ENCODE peak calls at places on chromosome 13, in six cellular contexts. P is sigmoid colon, R is prostate gland, H is cardiac fibroblast, U is astrocyte of the cerebellum, A is mucosa of descending colon. V is an unnamed sample.

GRCh38 chr13:22929391-22930126 is 251.2 kb upstream of the SGCG start:
- DNase-seq in P (no peak), R (no peak), H (no peak), U (no peak), A (no peak), V (no peak)

GRCh38 chr13:106318941-106319411 is 216.5 kb downstream of the EFNB2 start:
- DNase-seq in P (no peak), R (no peak), H (peak), U (peak), A (no peak), V (no peak)

GRCh38 chr13:22454586-22454985 is 726.2 kb upstream of the SGCG start:
- DNase-seq in P (no peak), R (no peak), H (no peak), U (no peak), A (no peak), V (no peak)

GRCh38 chr13:50805805-50806204 is 37.7 kb downstream of the DLEU7 start:
- DNase-seq in P (no peak), R (no peak), H (peak), U (no peak), A (no peak), V (no peak)

GRCh38 chr13:41588899-41589298 is 131.5 kb downstream of the RGCC start:
- DNase-seq in P (no peak), R (no peak), H (peak), U (peak), A (no peak), V (no peak)

GRCh38 chr13:45831851-45832250 is 19.7 kb downstream of the SIAH3 start:
- DNase-seq in P (no peak), R (no peak), H (no peak), U (no peak), A (no peak), V (no peak)

GRCh38 chr13:92197669-92198068 is 799.2 kb downstream of the GPC5 start:
- DNase-seq in P (no peak), R (no peak), H (no peak), U (no peak), A (no peak), V (no peak)

GRCh38 chr13:56700324-56700723 is 440.4 kb upstream of the PRR20A start:
- DNase-seq in P (no peak), R (no peak), H (no peak), U (no peak), A (no peak), V (no peak)

GRCh38 chr13:103812966-103813365 is 746.7 kb upstream of the SLC10A2 start:
- DNase-seq in P (no peak), R (no peak), H (peak), U (peak), A (no peak), V (no peak)

GRCh38 chr13:87084192-87084591 is 587.0 kb upstream of the SLITRK5 start:
- DNase-seq in P (no peak), R (no peak), H (no peak), U (no peak), A (peak), V (no peak)

GRCh38 chr13:73109288-73109899 is 50.6 kb downstream of the KLF5 start:
- DNase-seq in P (no peak), R (no peak), H (no peak), U (no peak), A (no peak), V (no peak)

GRCh38 chr13:102569488-102569887 is 27.3 kb upstream of the TPP2 start:
- DNase-seq in P (no peak), R (no peak), H (peak), U (no peak), A (no peak), V (no peak)

GRCh38 chr13:28918030-28918429 is 97.9 kb downstream of the MTUS2 start:
- DNase-seq in P (no peak), R (no peak), H (no peak), U (no peak), A (no peak), V (no peak)

GRCh38 chr13:39144941-39145533 is 106.8 kb downstream of the NHLRC3 start:
- DNase-seq in P (peak), R (peak), H (peak), U (peak), A (peak), V (peak)

GRCh38 chr13:33723772-33724435 is 94.0 kb upstream of the RFC3 start:
- DNase-seq in P (peak), R (peak), H (peak), U (peak), A (peak), V (peak)

GRCh38 chr13:33725340-33725739 is 92.6 kb upstream of the RFC3 start:
- DNase-seq in P (no peak), R (no peak), H (no peak), U (no peak), A (no peak), V (no peak)

GRCh38 chr13:33727356-33728083 is 90.4 kb upstream of the RFC3 start:
- DNase-seq in P (no peak), R (no peak), H (no peak), U (no peak), A (no peak), V (peak)

GRCh38 chr13:33730147-33730546 is 87.8 kb upstream of the RFC3 start:
- DNase-seq in P (no peak), R (no peak), H (no peak), U (no peak), A (no peak), V (no peak)

DNA sequence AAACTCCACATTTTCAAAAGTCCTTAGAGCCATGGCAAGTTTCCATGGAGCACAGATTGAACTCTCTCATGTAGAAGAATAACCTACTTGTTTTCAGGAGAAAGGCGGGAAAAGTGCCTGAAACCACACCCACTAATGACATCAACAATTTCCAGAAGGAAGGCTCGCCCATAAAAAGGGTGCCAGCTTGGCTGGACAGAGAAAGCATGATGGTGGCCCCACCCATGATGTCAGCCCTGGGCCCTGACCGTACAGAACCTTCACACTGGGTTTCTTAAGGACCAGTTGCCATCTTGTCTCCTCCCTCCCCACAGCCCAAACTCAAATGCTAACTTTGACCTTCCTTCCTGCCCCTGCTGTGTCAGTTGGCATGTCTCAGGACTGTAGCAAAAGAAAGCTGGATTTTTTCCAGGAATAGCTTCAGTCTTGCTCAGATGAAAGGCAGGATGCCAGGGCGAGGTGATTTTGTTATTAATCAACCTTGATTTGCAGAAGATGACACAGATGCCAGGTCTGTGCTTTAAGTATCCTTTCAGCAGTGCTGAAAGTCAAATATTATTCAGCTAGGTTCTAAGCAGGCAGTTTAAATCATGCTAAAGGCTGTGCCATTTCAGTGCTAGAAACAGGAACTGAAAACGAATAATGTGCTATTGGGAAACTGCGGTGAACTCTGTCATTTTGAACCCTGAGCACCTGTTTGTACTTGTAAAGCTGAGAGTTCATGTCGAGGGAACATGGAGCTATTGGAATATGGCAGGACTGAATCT is 89.5 kb upstream of the RFC3 start:
- DNase-seq in P (peak), R (no peak), H (peak), U (no peak), A (no peak), V (peak)
- H3K4me3 ChIP-seq in P (no peak), R (no peak), H (no peak), U (no peak), A (no peak), V (no peak)

GRCh38 chr13:29993716-29994488 is 143.5 kb upstream of the UBL3 start:
- DNase-seq in P (no peak), R (no peak), H (peak), U (no peak), A (no peak), V (no peak)

GRCh38 chr13:29996316-29996715 is 145.9 kb upstream of the UBL3 start:
- DNase-seq in P (no peak), R (no peak), H (no peak), U (no peak), A (no peak), V (no peak)

GRCh38 chr13:29991343-29991742 is 140.9 kb upstream of the UBL3 start:
- DNase-seq in P (no peak), R (no peak), H (peak), U (peak), A (no peak), V (no peak)

GRCh38 chr13:29994911-29995601 is 144.6 kb upstream of the UBL3 start:
- DNase-seq in P (no peak), R (no peak), H (peak), U (no peak), A (no peak), V (no peak)

GRCh38 chr13:29993196-29993595 is 142.8 kb upstream of the UBL3 start:
- DNase-seq in P (no peak), R (no peak), H (no peak), U (no peak), A (no peak), V (no peak)
- TF ChIP-seq CTCF in P (no peak), R (no peak), H (no peak), U (peak), A (no peak), V (no peak)

DNA sequence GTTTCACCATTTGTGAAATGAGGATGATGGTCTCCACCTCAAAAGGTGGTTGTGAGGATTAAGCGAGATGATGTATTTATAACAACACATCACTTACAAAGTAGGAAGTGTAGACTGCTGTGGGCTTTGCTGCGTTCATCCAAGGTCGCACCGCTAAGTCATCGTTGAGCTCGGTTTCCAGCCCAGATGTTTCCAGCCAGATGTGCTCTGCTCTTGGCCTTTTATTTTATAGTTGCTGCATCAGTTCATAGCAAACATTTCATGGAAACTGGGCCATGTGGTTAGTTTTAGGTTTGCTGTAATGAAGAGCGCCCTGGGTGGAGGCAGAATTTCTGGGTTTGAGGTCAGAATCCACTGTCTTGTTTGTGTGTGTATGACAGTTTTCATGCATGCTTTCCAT is 76.5 kb upstream of the RNF113B start:
- DNase-seq in P (no peak), R (no peak), H (no peak), U (no peak), A (no peak), V (no peak)
- H3K4me3 ChIP-seq in P (no peak), R (no peak), H (no peak), U (no peak), A (no peak), V (no peak)

GRCh38 chr13:25848822-25849740 is 202.7 kb downstream of the SHISA2 start:
- DNase-seq in P (no peak), R (no peak), H (no peak), U (peak), A (no peak), V (no peak)
- TF ChIP-seq CTCF in P (no peak), R (no peak), H (no peak), U (no peak), A (no peak), V (no peak)

DNA sequence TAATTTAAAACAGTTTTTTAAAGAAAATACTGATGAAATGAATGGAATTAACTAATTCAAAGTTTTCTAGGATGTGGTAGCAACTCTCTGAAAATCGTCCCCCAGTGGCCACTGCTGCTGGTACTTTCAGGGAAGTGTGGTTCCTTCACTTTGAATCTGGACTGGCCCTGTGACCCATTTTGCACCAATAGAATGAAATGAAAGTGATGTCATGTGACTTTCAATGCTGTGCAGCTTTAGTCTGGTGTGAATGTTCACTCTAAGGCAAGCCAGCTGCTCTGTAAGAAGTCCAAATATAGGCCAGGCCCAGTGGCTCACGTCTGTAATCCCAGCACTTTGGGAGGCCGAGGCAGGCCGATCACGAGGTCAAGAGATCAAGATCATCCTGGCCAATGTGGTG is 26.4 kb upstream of the HNRNPA1L2 start:
- DNase-seq in P (no peak), R (no peak), H (no peak), U (no peak), A (no peak), V (no peak)
- H3K4me3 ChIP-seq in P (no peak), R (no peak), H (no peak), U (no peak), A (no peak), V (no peak)

GRCh38 chr13:110298566-110299321 is 8.2 kb downstream of the COL4A1 start:
- DNase-seq in P (peak), R (no peak), H (peak), U (no peak), A (no peak), V (no peak)
- TF ChIP-seq CTCF in P (no peak), R (no peak), H (no peak), U (no peak), A (no peak), V (no peak)

DNA sequence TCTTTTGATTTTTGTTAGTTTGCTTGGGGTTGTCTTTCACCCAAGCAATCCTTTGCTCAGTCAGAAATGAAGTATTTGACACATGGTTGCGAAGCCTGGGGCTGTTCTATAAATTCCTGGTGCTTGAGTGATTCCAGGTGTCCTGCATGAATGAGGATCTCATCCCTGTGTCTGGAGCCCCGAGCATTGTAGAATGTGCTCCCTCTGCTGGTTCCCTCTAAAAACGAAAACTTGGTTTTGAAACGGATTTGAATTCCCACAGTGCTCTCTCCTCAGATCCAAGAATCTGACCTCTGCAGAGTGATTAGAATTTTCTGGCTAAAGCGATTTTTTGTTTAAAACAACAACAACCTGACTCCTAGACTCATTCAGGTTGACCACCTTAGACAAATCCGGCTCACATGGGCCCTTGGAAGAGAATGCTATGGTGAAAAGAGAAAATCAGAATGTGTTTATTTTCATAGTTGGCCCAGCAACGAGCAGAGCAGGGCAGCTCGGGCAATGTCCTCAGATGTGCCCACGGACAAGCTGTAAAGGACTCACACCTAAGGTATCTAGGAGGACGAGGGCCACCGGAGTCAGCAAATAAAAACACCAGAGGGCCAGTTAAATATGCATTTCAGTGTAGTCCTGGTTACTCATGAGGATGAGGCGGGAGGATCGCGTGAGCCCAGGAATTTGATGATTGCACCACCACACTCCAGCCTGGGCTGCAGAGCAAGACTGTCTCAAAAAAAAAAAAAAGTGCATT is 8.7 kb upstream of the ATP12A start:
- DNase-seq in P (peak), R (peak), H (peak), U (peak), A (peak), V (peak)
- H3K4me3 ChIP-seq in P (peak), R (no peak), H (no peak), U (no peak), A (no peak), V (no peak)

DNA sequence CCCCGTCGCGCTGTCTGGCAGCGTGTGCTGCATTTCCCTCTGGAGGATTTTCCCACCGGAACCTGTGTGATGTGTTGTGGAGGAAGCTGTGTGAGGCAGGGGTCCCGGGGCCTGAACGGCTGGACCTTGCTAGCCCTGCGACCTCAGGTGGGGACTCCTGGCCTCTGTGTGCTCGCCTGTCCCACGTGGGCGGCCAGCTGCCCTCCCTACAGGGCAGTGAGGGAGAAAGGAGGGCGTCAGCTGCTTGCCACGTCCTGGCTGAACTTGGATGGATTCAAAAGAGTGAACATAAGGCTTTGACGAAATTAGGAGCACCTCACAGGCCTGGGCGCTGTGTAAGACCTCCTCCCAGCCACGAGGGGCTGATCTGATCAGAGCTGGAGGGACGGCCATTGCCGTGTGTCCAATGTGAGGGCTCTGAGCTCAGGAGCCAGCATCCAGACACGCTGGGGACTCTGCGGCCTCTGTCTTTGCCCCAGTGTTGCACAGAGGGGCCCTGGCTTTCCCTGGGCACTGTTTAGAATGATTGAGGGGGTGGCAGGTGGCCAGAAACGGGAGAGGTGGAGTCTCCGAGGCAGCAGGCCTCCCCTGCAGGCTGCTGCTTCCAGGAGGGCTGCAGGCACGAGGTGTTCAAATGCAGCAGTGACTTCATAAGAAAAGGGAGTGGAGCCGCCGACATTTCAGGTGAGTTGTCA is 13.0 kb downstream of the TFDP1 start:
- DNase-seq in P (peak), R (no peak), H (no peak), U (no peak), A (no peak), V (peak)
- TF ChIP-seq CTCF in P (no peak), R (no peak), H (no peak), U (no peak), A (no peak), V (no peak)

V was measured in body of pancreas.